ENCODE peak calls at places on chromosomes 3 and 15, in nine cellular contexts. O is psoas muscle; Q is mammary epithelial cell; X is cardiac muscle cell; C is neuronal stem cell; B is CD4-positive, alpha-beta T cell; Z is NT2/D1; T is upper lobe of left lung; Y is adipocyte. I is an unnamed sample.

GRCh38 chr3:39383190-39383912 is at the start of gene SLC25A38:
- DNase-seq in O (peak; percentile 85), Q (peak; percentile 83), X (peak; percentile 90), C (peak; percentile 77), B (peak; percentile 74), Z (peak; percentile 81), T (peak; percentile 93), Y (peak; percentile 95), I (peak; percentile 75)

GRCh38 chr3:71710906-71711494 is 14.2 kb downstream of the EIF4E3 start:
- DNase-seq in O (no peak), Q (peak; percentile 33), X (peak; percentile 57), C (peak; percentile 26), B (no peak), Z (no peak), T (no peak), Y (peak; percentile 84), I (no peak)

GRCh38 chr3:21995079-21995607 is 244.1 kb upstream of the ZNF385D start:
- DNase-seq in O (no peak), Q (no peak), X (no peak), C (no peak), B (no peak), Z (no peak), T (no peak), Y (no peak), I (no peak)

GRCh38 chr3:150407818-150408231 is 273 bp upstream of the TSC22D2 start:
- DNase-seq in O (no peak), Q (no peak), X (no peak), C (no peak), B (peak; percentile 95), Z (no peak), T (no peak), Y (no peak), I (no peak)

GRCh38 chr3:107897471-107898180 is 193.2 kb downstream of the CD47 start:
- DNase-seq in O (no peak), Q (peak; percentile 33), X (no peak), C (no peak), B (no peak), Z (no peak), T (no peak), Y (no peak), I (peak; percentile 24)

GRCh38 chr15:65286069-65286703 is 497 bp downstream of the PARP16 start:
- DNase-seq in O (peak; percentile 72), Q (peak; percentile 48), X (peak; percentile 75), C (peak; percentile 69), B (no peak), Z (no peak), T (peak; percentile 92), Y (peak; percentile 56), I (peak; percentile 47)

GRCh38 chr3:72487078-72487765 is 361.0 kb downstream of the SHQ1 start:
- DNase-seq in O (peak; percentile 87), Q (peak; percentile 44), X (no peak), C (no peak), B (no peak), Z (no peak), T (peak; percentile 85), Y (peak; percentile 91), I (peak; percentile 89)

GRCh38 chr15:40325188-40325587 is 1.7 kb downstream of the INAFM2 start:
- DNase-seq in O (no peak), Q (no peak), X (no peak), C (no peak), B (no peak), Z (no peak), T (no peak), Y (peak; percentile 44), I (no peak)

GRCh38 chr3:65146149-65146548 is 458.3 kb upstream of the ADAMTS9 start:
- DNase-seq in O (no peak), Q (peak; percentile 100), X (no peak), C (no peak), B (no peak), Z (peak; percentile 81), T (no peak), Y (no peak), I (no peak)

GRCh38 chr3:35721628-35722027 is 82.3 kb downstream of the ARPP21 start:
- DNase-seq in O (no peak), Q (no peak), X (no peak), C (no peak), B (no peak), Z (no peak), T (no peak), Y (no peak), I (no peak)

GRCh38 chr15:40787991-40788390 is 18.2 kb downstream of the C15orf62 start:
- DNase-seq in O (peak; percentile 9), Q (no peak), X (no peak), C (no peak), B (no peak), Z (no peak), T (no peak), Y (no peak), I (no peak)

GRCh38 chr3:127694467-127695215 is 21.9 kb downstream of the ABTB1 start:
- DNase-seq in O (peak; percentile 91), Q (peak; percentile 55), X (no peak), C (no peak), B (peak; percentile 51), Z (no peak), T (no peak), Y (peak; percentile 21), I (peak; percentile 59)

GRCh38 chr3:142888484-142889262 is at the start of gene PCOLCE2:
- DNase-seq in O (peak; percentile 60), Q (peak; percentile 47), X (peak; percentile 61), C (peak; percentile 49), B (no peak), Z (peak; percentile 28), T (peak; percentile 89), Y (peak; percentile 56), I (peak; percentile 77)

GRCh38 chr3:119580148-119580760 is 962 bp downstream of the ADPRH start:
- DNase-seq in O (peak; percentile 64), Q (no peak), X (peak; percentile 23), C (no peak), B (no peak), Z (no peak), T (no peak), Y (no peak), I (no peak)

GRCh38 chr3:53375019-53375418 is 27.7 kb upstream of the DCP1A start:
- DNase-seq in O (peak; percentile 73), Q (peak; percentile 28), X (peak; percentile 75), C (peak; percentile 72), B (peak; percentile 9), Z (peak; percentile 75), T (no peak), Y (peak; percentile 56), I (peak; percentile 34)

GRCh38 chr3:39383913-39384664 is 919 bp downstream of the SLC25A38 start:
- DNase-seq in O (peak; percentile 98), Q (peak; percentile 93), X (peak; percentile 98), C (peak; percentile 93), B (peak; percentile 91), Z (peak; percentile 94), T (peak; percentile 99), Y (peak; percentile 98), I (peak; percentile 93)

GRCh38 chr3:37295925-37296324 is 121.5 kb upstream of the LRRFIP2 start:
- DNase-seq in O (no peak), Q (peak; percentile 38), X (no peak), C (no peak), B (no peak), Z (no peak), T (no peak), Y (peak; percentile 26), I (no peak)

GRCh38 chr3:52030725-52031330 is 25.5 kb downstream of the DUSP7 start:
- DNase-seq in O (no peak), Q (peak; percentile 86), X (no peak), C (no peak), B (no peak), Z (no peak), T (no peak), Y (no peak), I (no peak)
- H3K27me3 ChIP-seq in O (no peaks in the 10 kb centered on the region), Q (no peaks in the 10 kb centered on the region), X (no peaks in the 10 kb centered on the region), C (no peaks in the 10 kb centered on the region), B (no peaks in the 10 kb centered on the region), Z (no peaks in the 10 kb centered on the region), T (no peaks in the 10 kb centered on the region), Y (no peaks in the 10 kb centered on the region), I (no peaks in the 10 kb centered on the region)

GRCh38 chr15:96093063-96093462 is 237.4 kb upstream of the NR2F2 start:
- DNase-seq in O (no peak), Q (no peak), X (no peak), C (no peak), B (no peak), Z (no peak), T (no peak), Y (peak; percentile 45), I (no peak)
- H3K27me3 ChIP-seq in O (no peaks in the 10 kb centered on the region), Q (peaks cover 2% of the 10 kb centered on the region), X (peaks cover 41% of the 10 kb centered on the region), C (no peaks in the 10 kb centered on the region), B (no peaks in the 10 kb centered on the region), Z (no peaks in the 10 kb centered on the region), T (no peaks in the 10 kb centered on the region), Y (no peaks in the 10 kb centered on the region), I (no peaks in the 10 kb centered on the region)

GRCh38 chr15:84953136-84953535 is 28.5 kb upstream of the PDE8A start:
- DNase-seq in O (no peak), Q (no peak), X (no peak), C (no peak), B (no peak), Z (no peak), T (no peak), Y (no peak), I (no peak)

GRCh38 chr15:84955089-84955848 is 26.4 kb upstream of the PDE8A start:
- DNase-seq in O (peak; percentile 83), Q (peak; percentile 53), X (peak; percentile 70), C (peak; percentile 15), B (peak; percentile 46), Z (peak; percentile 43), T (peak; percentile 44), Y (peak; percentile 88), I (peak; percentile 67)

GRCh38 chr15:84953726-84954125 is 27.9 kb upstream of the PDE8A start:
- DNase-seq in O (no peak), Q (no peak), X (no peak), C (no peak), B (no peak), Z (no peak), T (no peak), Y (no peak), I (no peak)

GRCh38 chr15:84960391-84961113 is 21.1 kb upstream of the PDE8A start:
- DNase-seq in O (no peak), Q (no peak), X (no peak), C (no peak), B (no peak), Z (no peak), T (no peak), Y (no peak), I (no peak)

GRCh38 chr15:84956199-84956598 is 25.5 kb upstream of the PDE8A start:
- DNase-seq in O (no peak), Q (no peak), X (no peak), C (no peak), B (no peak), Z (no peak), T (no peak), Y (no peak), I (no peak)
- H3K27me3 ChIP-seq in O (no peaks in the 10 kb centered on the region), Q (no peaks in the 10 kb centered on the region), X (no peaks in the 10 kb centered on the region), C (no peaks in the 10 kb centered on the region), B (peaks cover 4% of the 10 kb centered on the region), Z (peaks cover 4% of the 10 kb centered on the region), T (no peaks in the 10 kb centered on the region), Y (no peaks in the 10 kb centered on the region), I (no peaks in the 10 kb centered on the region)

GRCh38 chr15:76059320-76060097 is at the start of gene TMEM266:
- DNase-seq in O (peak; percentile 75), Q (peak; percentile 14), X (peak; percentile 89), C (peak; percentile 83), B (no peak), Z (peak; percentile 28), T (peak; percentile 91), Y (peak; percentile 71), I (peak; percentile 47)
- H3K27me3 ChIP-seq in O (no peaks in the 10 kb centered on the region), Q (peaks cover 9% of the 10 kb centered on the region), X (peaks cover 65% of the 10 kb centered on the region), C (peaks cover 14% of the 10 kb centered on the region), B (peaks cover 60% of the 10 kb centered on the region), Z (peaks cover 31% of the 10 kb centered on the region), T (no peaks in the 10 kb centered on the region), Y (peaks cover 64% of the 10 kb centered on the region), I (peaks cover 65% of the 10 kb centered on the region)

GRCh38 chr3:123068227-123069020 is 1.6 kb downstream of the PDIA5 start:
- DNase-seq in O (no peak), Q (no peak), X (no peak), C (no peak), B (no peak), Z (no peak), T (no peak), Y (no peak), I (no peak)
- H3K27me3 ChIP-seq in O (no peaks in the 10 kb centered on the region), Q (no peaks in the 10 kb centered on the region), X (peaks cover 7% of the 10 kb centered on the region), C (peaks cover 19% of the 10 kb centered on the region), B (no peaks in the 10 kb centered on the region), Z (peaks cover 6% of the 10 kb centered on the region), T (no peaks in the 10 kb centered on the region), Y (peaks cover 3% of the 10 kb centered on the region), I (no peaks in the 10 kb centered on the region)

I was measured in MG63.